ENCODE peak calls at places on chromosomes 2 and 18, in eight cellular contexts. Q is OCI-LY7, R is lower lobe of right lung, U is heart right ventricle, I is BE2C, V is brain microvascular endothelial cell, Z is A549, C is kidney. M is an unnamed sample.
A peak's percentile ranks its signal among the peaks of the same experiment; 100 is the strongest.

GRCh38 chr2:126644630-126645191 is 11.2 kb upstream of the GYPC start:
- DNase-seq in Q (peak; percentile 78), R (no peak), U (no peak), I (no peak), V (no peak), Z (no peak), C (no peak), M (no peak)

GRCh38 chr2:197453914-197454398 is 604 bp downstream of the COQ10B start:
- DNase-seq in Q (no peak), R (no peak), U (no peak), I (peak; percentile 69), V (no peak), Z (no peak), C (no peak), M (no peak)

GRCh38 chr2:121483021-121483420 is 47.7 kb upstream of the RNU4ATAC start:
- DNase-seq in Q (no peak), R (no peak), U (no peak), I (no peak), V (no peak), Z (no peak), C (no peak), M (no peak)

GRCh38 chr2:36469701-36470100 is 114.1 kb downstream of the CRIM1 start:
- DNase-seq in Q (no peak), R (no peak), U (no peak), I (no peak), V (no peak), Z (no peak), C (no peak), M (no peak)

GRCh38 chr2:85996591-85996990 is 107.8 kb upstream of the ST3GAL5 start:
- DNase-seq in Q (no peak), R (no peak), U (no peak), I (no peak), V (no peak), Z (no peak), C (no peak), M (no peak)

GRCh38 chr2:736939-737338 is 59.7 kb upstream of the TMEM18 start:
- DNase-seq in Q (no peak), R (no peak), U (no peak), I (no peak), V (no peak), Z (no peak), C (no peak), M (no peak)

GRCh38 chr2:46937457-46937856 is 21.9 kb upstream of the MCFD2 start:
- DNase-seq in Q (no peak), R (no peak), U (no peak), I (no peak), V (no peak), Z (no peak), C (no peak), M (no peak)

GRCh38 chr18:48153641-48154481 is 223.4 kb upstream of the SMAD2 start:
- DNase-seq in Q (no peak), R (no peak), U (no peak), I (no peak), V (no peak), Z (peak; percentile 9), C (no peak), M (no peak)

GRCh38 chr18:31102020-31102684 is at the start of gene DSC2:
- DNase-seq in Q (no peak), R (peak; percentile 65), U (peak; percentile 46), I (no peak), V (no peak), Z (peak; percentile 14), C (peak; percentile 83), M (no peak)

GRCh38 chr2:196059491-196059960 is 9.1 kb downstream of the DNAH7 start:
- DNase-seq in Q (no peak), R (no peak), U (no peak), I (no peak), V (no peak), Z (peak; percentile 11), C (no peak), M (no peak)

DNA sequence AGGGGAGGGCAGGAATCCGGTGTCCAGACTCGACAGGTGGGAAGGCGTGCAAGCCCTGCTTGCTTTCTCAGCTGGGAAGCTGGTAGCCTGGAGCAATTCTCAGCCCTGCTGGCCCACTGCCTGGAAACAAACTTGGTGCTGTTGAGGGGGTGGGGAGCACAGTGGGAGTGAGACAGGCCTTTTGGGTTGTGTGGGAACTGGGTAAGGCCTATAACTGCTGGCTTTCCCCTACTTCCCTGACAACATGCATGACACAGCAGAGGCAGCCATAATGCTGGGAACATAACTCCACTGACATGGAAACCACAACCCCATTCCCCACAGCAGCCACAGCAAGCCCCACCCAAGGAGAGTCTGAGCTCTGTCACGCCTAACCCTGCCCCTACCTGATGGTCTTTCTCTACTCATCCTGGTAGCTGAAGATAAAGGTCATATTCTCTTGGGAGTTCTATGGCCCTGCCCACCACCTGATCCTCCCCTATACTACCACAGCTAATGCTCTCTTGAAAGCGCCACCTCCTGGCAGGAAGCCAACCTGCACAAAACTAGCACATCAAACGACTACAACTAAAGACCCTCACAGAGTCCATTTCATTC is 122.9 kb upstream of the ACVR1C start:
- DNase-seq in Q (peak; percentile 45), R (no peak), U (no peak), I (peak; percentile 12), V (peak; percentile 36), Z (peak; percentile 6), C (peak; percentile 80), M (peak; percentile 15)
- TF ChIP-seq CTCF in Q (peak; percentile 80), R (no peak), U (no peak), I (peak; percentile 13), V (peak; percentile 46), Z (no peak), C (no peak), M (peak; percentile 45)

DNA sequence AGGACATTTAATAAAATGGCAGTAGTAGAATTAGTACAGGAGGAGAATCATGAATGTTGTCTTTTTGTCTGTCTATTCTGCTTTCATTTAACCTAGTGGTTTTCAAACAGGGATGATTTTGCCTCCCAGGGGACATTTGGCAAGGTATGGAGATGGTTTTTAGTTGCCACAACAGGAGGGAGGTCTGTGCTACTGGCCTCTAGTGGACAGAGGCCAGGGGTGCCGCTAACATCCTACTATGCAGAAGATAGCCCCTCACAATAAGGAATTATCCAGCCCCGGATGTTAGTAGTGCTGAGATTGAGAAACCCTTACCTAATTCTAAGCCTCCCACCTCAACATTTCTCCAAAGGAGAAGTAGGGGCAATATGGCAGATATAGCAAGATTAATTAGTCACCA is 18.3 kb downstream of the FASTKD2 start:
- DNase-seq in Q (no peak), R (no peak), U (no peak), I (peak; percentile 51), V (no peak), Z (peak; percentile 19), C (no peak), M (no peak)
- TF ChIP-seq CTCF in Q (peak; percentile 61), R (peak; percentile 23), U (peak; percentile 41), I (peak; percentile 78), V (peak; percentile 86), Z (peak; percentile 46), C (no peak), M (peak; percentile 46)

GRCh38 chr18:66754335-66754734 is 150.4 kb upstream of the CDH19 start:
- DNase-seq in Q (no peak), R (no peak), U (no peak), I (no peak), V (no peak), Z (no peak), C (no peak), M (no peak)

GRCh38 chr18:66752733-66753132 is 148.8 kb upstream of the CDH19 start:
- DNase-seq in Q (no peak), R (no peak), U (no peak), I (no peak), V (no peak), Z (no peak), C (no peak), M (no peak)

GRCh38 chr18:66749475-66750035 is 145.7 kb upstream of the CDH19 start:
- DNase-seq in Q (no peak), R (no peak), U (no peak), I (no peak), V (no peak), Z (no peak), C (no peak), M (no peak)

GRCh38 chr18:66749030-66749429 is 145.1 kb upstream of the CDH19 start:
- DNase-seq in Q (no peak), R (no peak), U (no peak), I (no peak), V (peak; percentile 4), Z (peak; percentile 29), C (no peak), M (no peak)
- TF ChIP-seq CTCF in Q (no peak), R (peak; percentile 29), U (peak; percentile 38), I (peak; percentile 31), V (peak; percentile 30), Z (peak; percentile 34), C (no peak), M (no peak)

GRCh38 chr2:176088048-176088936 is 4.2 kb upstream of the HOXD13 start:
- DNase-seq in Q (no peak), R (peak; percentile 64), U (peak; percentile 59), I (peak; percentile 57), V (peak; percentile 15), Z (peak; percentile 55), C (peak; percentile 79), M (peak; percentile 65)
- TF ChIP-seq CTCF in Q (no peak), R (peak; percentile 73), U (peak; percentile 79), I (peak; percentile 57), V (peak; percentile 83), Z (peak; percentile 64), C (peak; percentile 67), M (peak; percentile 77)

DNA sequence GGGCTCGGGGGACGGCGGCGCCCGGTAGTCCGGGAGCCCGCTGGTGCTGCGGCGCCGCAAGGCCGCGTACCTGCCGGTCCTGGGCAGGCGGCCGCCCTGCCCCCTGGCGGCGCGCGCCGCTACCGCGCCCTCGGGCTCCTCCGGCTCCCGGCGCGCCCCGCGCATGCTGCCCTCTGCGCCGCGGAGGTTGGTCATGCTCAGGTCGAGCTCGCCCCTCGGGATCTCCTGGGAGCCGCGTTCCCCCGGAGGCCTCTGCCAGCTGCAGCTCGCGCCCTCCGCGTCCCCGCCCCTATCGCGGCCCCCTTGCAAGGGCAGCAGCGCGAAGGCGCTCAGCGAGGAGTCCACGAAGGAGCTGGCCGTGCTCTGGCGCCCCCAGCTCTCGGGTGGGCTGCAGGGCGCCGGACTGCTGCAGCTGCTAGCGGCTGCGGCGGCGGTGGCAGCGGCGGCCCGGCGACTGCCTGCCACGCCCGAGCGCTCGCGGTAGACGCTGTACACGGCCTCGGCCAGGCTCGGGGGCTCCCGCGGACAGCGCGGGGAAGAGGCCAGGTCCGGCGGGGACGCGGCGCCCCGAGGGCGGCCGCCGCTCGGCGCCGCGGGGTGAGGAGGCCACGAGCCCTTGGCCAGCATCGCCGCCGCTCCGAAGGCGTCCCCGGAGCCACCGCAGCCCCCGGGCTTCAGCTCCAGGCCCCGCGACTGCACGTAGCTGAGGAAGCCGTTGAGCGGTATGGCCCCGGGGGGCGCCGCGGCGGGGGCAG is 4.5 kb downstream of the TMEM200C start:
- DNase-seq in Q (no peak), R (peak; percentile 62), U (peak; percentile 46), I (peak; percentile 32), V (no peak), Z (peak; percentile 29), C (peak; percentile 77), M (no peak)
- TF ChIP-seq CTCF in Q (no peak), R (peak; percentile 46), U (peak; percentile 76), I (no peak), V (no peak), Z (peak; percentile 46), C (peak; percentile 43), M (no peak)